ENCODE peak calls at places on chromosomes 2 and 18, in eight cellular contexts. V, L, H, N, U, B, K and E are unnamed samples.
A peak's percentile ranks its signal among the peaks of the same experiment; 100 is the strongest.

GRCh38 chr18:39701071-39701783 is 2135.6 kb upstream of the CELF4 start:
- DNase-seq in L (no peak), B (no peak), V (peak; percentile 4), U (no peak), N (no peak), K (no peak), H (no peak), E (no peak)

GRCh38 chr2:120637847-120638246 is 97.8 kb upstream of the GLI2 start:
- DNase-seq in V (no peak), K (no peak), H (no peak), L (no peak), B (no peak), N (no peak), U (no peak), E (no peak)

GRCh38 chr18:46712406-46712805 is 44.4 kb downstream of the ST8SIA5 start:
- DNase-seq in H (no peak), L (peak; percentile 17), V (peak; percentile 62), N (no peak), B (peak; percentile 30), U (no peak), K (no peak), E (no peak)

GRCh38 chr2:64524604-64525322 is 635 bp downstream of the AFTPH start:
- DNase-seq in V (peak; percentile 18), B (peak; percentile 7), K (no peak), L (peak; percentile 65), H (peak; percentile 20), U (peak; percentile 22), N (peak; percentile 13), E (peak; percentile 54)

GRCh38 chr2:235746257-235746934 is 252.6 kb downstream of the AGAP1 start:
- DNase-seq in K (no peak), L (peak; percentile 67), N (peak; percentile 52), V (peak; percentile 75), U (peak; percentile 69), H (peak; percentile 11), B (peak; percentile 64), E (no peak)

GRCh38 chr2:160227252-160227651 is 27.2 kb upstream of the ITGB6 start:
- DNase-seq in U (no peak), N (no peak), V (peak; percentile 86), K (no peak), B (no peak), H (no peak), L (no peak), E (no peak)

GRCh38 chr18:57918601-57919000 is 115.5 kb upstream of the ATP8B1 start:
- DNase-seq in L (no peak), K (no peak), B (no peak), U (no peak), H (no peak), N (no peak), V (no peak), E (no peak)

GRCh38 chr2:184646177-184646576 is 47.8 kb downstream of the ZNF804A start:
- DNase-seq in B (no peak), N (peak; percentile 92), L (no peak), U (no peak), H (no peak), V (peak; percentile 64), K (no peak), E (no peak)

GRCh38 chr2:191696001-191696400 is 18.1 kb downstream of the NABP1 start:
- DNase-seq in H (no peak), V (peak; percentile 61), B (peak; percentile 51), N (peak; percentile 39), U (no peak), L (no peak), K (no peak), E (no peak)

GRCh38 chr2:74551942-74552913 is 1.5 kb downstream of the LOXL3 start:
- DNase-seq in N (no peak), H (no peak), U (no peak), B (no peak), K (no peak), L (peak; percentile 18), V (peak; percentile 70), E (no peak)

GRCh38 chr2:43106767-43107527 is 119.5 kb downstream of the ZFP36L2 start:
- DNase-seq in N (peak; percentile 44), K (no peak), L (no peak), V (no peak), H (no peak), B (peak; percentile 46), U (no peak), E (peak; percentile 60)

GRCh38 chr2:86825020-86825727 is 34.5 kb upstream of the CD8A start:
- DNase-seq in L (no peak), N (no peak), K (no peak), H (no peak), U (no peak), B (no peak), V (no peak), E (no peak)

GRCh38 chr2:65605427-65606058 is 173.1 kb upstream of the SPRED2 start:
- DNase-seq in L (no peak), H (no peak), V (no peak), K (no peak), B (no peak), N (no peak), U (no peak), E (no peak)

GRCh38 chr2:227862227-227862740 is 9.1 kb upstream of the DAW1 start:
- DNase-seq in V (peak; percentile 50), K (no peak), L (peak; percentile 12), H (no peak), U (peak; percentile 19), N (no peak), B (no peak), E (no peak)

GRCh38 chr2:10668402-10669012 is 21.3 kb downstream of the NOL10 start:
- DNase-seq in U (peak; percentile 50), K (no peak), N (peak; percentile 12), L (peak; percentile 21), H (no peak), B (peak; percentile 25), V (peak; percentile 46), E (no peak)